ENCODE peak calls at places on chromosomes 16 and 17, in eight cellular contexts. One of them, this sample, is unnamed.

GRCh38 chr16:65890203-65890602 is 476.3 kb upstream of the CDH5 start:
- DNase-seq in heart right ventricle: no peak
- DNase-seq in testis: no peak
- DNase-seq in DND-41: no peak
- DNase-seq in K562: no peak
- DNase-seq in hepatocyte: no peak
- DNase-seq in fibroblast of the aortic adventitia: no peak
- DNase-seq in left ventricle myocardium inferior: no peak
- DNase-seq in this sample: no peak

GRCh38 chr17:69967910-69968411 is 107.1 kb upstream of the KCNJ16 start:
- DNase-seq in heart right ventricle: no peak
- DNase-seq in testis: no peak
- DNase-seq in DND-41: no peak
- DNase-seq in K562: no peak
- DNase-seq in hepatocyte: no peak
- DNase-seq in fibroblast of the aortic adventitia: peak
- DNase-seq in left ventricle myocardium inferior: no peak
- DNase-seq in this sample: no peak

GRCh38 chr17:31061678-31062077 is 33.1 kb upstream of the NF1 start:
- DNase-seq in heart right ventricle: no peak
- DNase-seq in testis: no peak
- DNase-seq in DND-41: peak
- DNase-seq in K562: no peak
- DNase-seq in hepatocyte: no peak
- DNase-seq in fibroblast of the aortic adventitia: no peak
- DNase-seq in left ventricle myocardium inferior: no peak
- DNase-seq in this sample: no peak

GRCh38 chr16:89052824-89053724 is 40.6 kb upstream of the ACSF3 start:
- DNase-seq in heart right ventricle: peak
- DNase-seq in testis: no peak
- DNase-seq in DND-41: no peak
- DNase-seq in K562: peak
- DNase-seq in hepatocyte: no peak
- DNase-seq in fibroblast of the aortic adventitia: peak
- DNase-seq in left ventricle myocardium inferior: no peak
- DNase-seq in this sample: no peak

GRCh38 chr17:47726796-47727703 is 6.0 kb upstream of the TBX21 start:
- DNase-seq in heart right ventricle: no peak
- DNase-seq in testis: no peak
- DNase-seq in DND-41: no peak
- DNase-seq in K562: no peak
- DNase-seq in hepatocyte: no peak
- DNase-seq in fibroblast of the aortic adventitia: no peak
- DNase-seq in left ventricle myocardium inferior: no peak
- DNase-seq in this sample: no peak

GRCh38 chr17:68835061-68835460 is 120.1 kb downstream of the ABCA8 start:
- DNase-seq in heart right ventricle: no peak
- DNase-seq in testis: no peak
- DNase-seq in DND-41: no peak
- DNase-seq in K562: no peak
- DNase-seq in hepatocyte: no peak
- DNase-seq in fibroblast of the aortic adventitia: no peak
- DNase-seq in left ventricle myocardium inferior: no peak
- DNase-seq in this sample: no peak

GRCh38 chr17:80513892-80514291 is 30.7 kb upstream of the RPTOR start:
- DNase-seq in heart right ventricle: no peak
- DNase-seq in testis: peak
- DNase-seq in DND-41: no peak
- DNase-seq in K562: no peak
- DNase-seq in hepatocyte: no peak
- DNase-seq in fibroblast of the aortic adventitia: peak
- DNase-seq in left ventricle myocardium inferior: no peak
- DNase-seq in this sample: no peak

GRCh38 chr17:50317121-50317520 is 28.8 kb upstream of the XYLT2 start:
- DNase-seq in heart right ventricle: no peak
- DNase-seq in testis: no peak
- DNase-seq in DND-41: no peak
- DNase-seq in K562: no peak
- DNase-seq in hepatocyte: no peak
- DNase-seq in fibroblast of the aortic adventitia: no peak
- DNase-seq in left ventricle myocardium inferior: no peak
- DNase-seq in this sample: no peak

GRCh38 chr17:8479431-8479947 is 43.8 kb downstream of the NDEL1 start:
- DNase-seq in heart right ventricle: peak
- DNase-seq in testis: peak
- DNase-seq in DND-41: no peak
- DNase-seq in K562: no peak
- DNase-seq in hepatocyte: no peak
- DNase-seq in fibroblast of the aortic adventitia: peak
- DNase-seq in left ventricle myocardium inferior: peak
- DNase-seq in this sample: no peak

GRCh38 chr16:31355701-31356100 is 725 bp downstream of the ITGAX start:
- DNase-seq in heart right ventricle: no peak
- DNase-seq in testis: no peak
- DNase-seq in DND-41: no peak
- DNase-seq in K562: no peak
- DNase-seq in hepatocyte: no peak
- DNase-seq in fibroblast of the aortic adventitia: no peak
- DNase-seq in left ventricle myocardium inferior: no peak
- DNase-seq in this sample: no peak

GRCh38 chr16:31360296-31360695 is 5.3 kb downstream of the ITGAX start:
- DNase-seq in heart right ventricle: no peak
- DNase-seq in testis: no peak
- DNase-seq in DND-41: no peak
- DNase-seq in K562: no peak
- DNase-seq in hepatocyte: no peak
- DNase-seq in fibroblast of the aortic adventitia: no peak
- DNase-seq in left ventricle myocardium inferior: no peak
- DNase-seq in this sample: no peak

GRCh38 chr16:31356566-31357323 is 1.8 kb downstream of the ITGAX start:
- DNase-seq in heart right ventricle: no peak
- DNase-seq in testis: no peak
- DNase-seq in DND-41: no peak
- DNase-seq in K562: no peak
- DNase-seq in hepatocyte: no peak
- DNase-seq in fibroblast of the aortic adventitia: no peak
- DNase-seq in left ventricle myocardium inferior: no peak
- DNase-seq in this sample: no peak

GRCh38 chr16:31354394-31355291 is at the start of gene ITGAX:
- DNase-seq in heart right ventricle: no peak
- DNase-seq in testis: peak
- DNase-seq in DND-41: peak
- DNase-seq in K562: peak
- DNase-seq in hepatocyte: peak
- DNase-seq in fibroblast of the aortic adventitia: peak
- DNase-seq in left ventricle myocardium inferior: peak
- DNase-seq in this sample: peak

GRCh38 chr16:31357324-31358156 is 2.6 kb downstream of the ITGAX start:
- DNase-seq in heart right ventricle: no peak
- DNase-seq in testis: no peak
- DNase-seq in DND-41: no peak
- DNase-seq in K562: no peak
- DNase-seq in hepatocyte: no peak
- DNase-seq in fibroblast of the aortic adventitia: no peak
- DNase-seq in left ventricle myocardium inferior: no peak
- DNase-seq in this sample: no peak
- TF ChIP-seq CTCF in heart right ventricle: no peak
- TF ChIP-seq CTCF in testis: no peak
- TF ChIP-seq CTCF in DND-41: peak
- TF ChIP-seq CTCF in K562: no peak
- TF ChIP-seq CTCF in hepatocyte: no peak
- TF ChIP-seq CTCF in fibroblast of the aortic adventitia: no peak
- TF ChIP-seq CTCF in left ventricle myocardium inferior: no peak
- TF ChIP-seq CTCF in this sample: peak

DNA sequence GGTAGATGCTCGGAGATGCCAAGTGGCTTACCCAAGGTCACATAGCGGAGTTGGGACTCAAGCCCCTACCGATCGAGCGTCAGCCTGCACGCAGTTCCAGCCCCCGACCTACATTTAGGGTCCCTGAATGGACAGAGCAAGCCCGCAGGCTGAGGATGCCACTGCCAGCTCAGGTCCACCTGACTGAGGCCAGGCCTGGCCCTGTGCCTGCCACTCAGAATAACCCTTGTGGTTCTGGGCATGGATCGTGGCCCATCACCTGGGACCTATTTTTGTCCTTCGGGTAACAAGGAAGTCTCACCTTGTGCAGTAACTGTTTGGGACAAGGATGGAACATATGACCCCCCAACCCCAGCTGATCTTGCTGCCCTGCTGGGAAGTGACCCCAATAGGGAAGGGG is 17.1 kb downstream of the CDH16 start:
- DNase-seq in heart right ventricle: no peak
- DNase-seq in testis: no peak
- DNase-seq in DND-41: no peak
- DNase-seq in K562: no peak
- DNase-seq in hepatocyte: no peak
- DNase-seq in fibroblast of the aortic adventitia: no peak
- DNase-seq in left ventricle myocardium inferior: peak
- DNase-seq in this sample: no peak
- H3K4me3 ChIP-seq in heart right ventricle: no peak
- H3K4me3 ChIP-seq in testis: no peak
- H3K4me3 ChIP-seq in DND-41: no peak
- H3K4me3 ChIP-seq in K562: no peak
- H3K4me3 ChIP-seq in hepatocyte: no peak
- H3K4me3 ChIP-seq in fibroblast of the aortic adventitia: no peak
- H3K4me3 ChIP-seq in left ventricle myocardium inferior: no peak
- H3K4me3 ChIP-seq in this sample: no peak

GRCh38 chr17:63523256-63523869 is at the start of gene KCNH6:
- DNase-seq in heart right ventricle: no peak
- DNase-seq in testis: no peak
- DNase-seq in DND-41: no peak
- DNase-seq in K562: no peak
- DNase-seq in hepatocyte: no peak
- DNase-seq in fibroblast of the aortic adventitia: no peak
- DNase-seq in left ventricle myocardium inferior: no peak
- DNase-seq in this sample: no peak
- TF ChIP-seq CTCF in heart right ventricle: no peak
- TF ChIP-seq CTCF in testis: no peak
- TF ChIP-seq CTCF in DND-41: peak
- TF ChIP-seq CTCF in K562: no peak
- TF ChIP-seq CTCF in hepatocyte: no peak
- TF ChIP-seq CTCF in fibroblast of the aortic adventitia: no peak
- TF ChIP-seq CTCF in left ventricle myocardium inferior: no peak
- TF ChIP-seq CTCF in this sample: no peak

GRCh38 chr16:29876186-29876577 is 13.2 kb upstream of the CDIPT start:
- DNase-seq in heart right ventricle: no peak
- DNase-seq in testis: no peak
- DNase-seq in DND-41: no peak
- DNase-seq in K562: peak
- DNase-seq in hepatocyte: no peak
- DNase-seq in fibroblast of the aortic adventitia: no peak
- DNase-seq in left ventricle myocardium inferior: no peak
- DNase-seq in this sample: no peak
- H3K4me3 ChIP-seq in heart right ventricle: peak
- H3K4me3 ChIP-seq in testis: peak
- H3K4me3 ChIP-seq in DND-41: no peak
- H3K4me3 ChIP-seq in K562: peak
- H3K4me3 ChIP-seq in hepatocyte: no peak
- H3K4me3 ChIP-seq in fibroblast of the aortic adventitia: peak
- H3K4me3 ChIP-seq in left ventricle myocardium inferior: peak
- H3K4me3 ChIP-seq in this sample: no peak

DNA sequence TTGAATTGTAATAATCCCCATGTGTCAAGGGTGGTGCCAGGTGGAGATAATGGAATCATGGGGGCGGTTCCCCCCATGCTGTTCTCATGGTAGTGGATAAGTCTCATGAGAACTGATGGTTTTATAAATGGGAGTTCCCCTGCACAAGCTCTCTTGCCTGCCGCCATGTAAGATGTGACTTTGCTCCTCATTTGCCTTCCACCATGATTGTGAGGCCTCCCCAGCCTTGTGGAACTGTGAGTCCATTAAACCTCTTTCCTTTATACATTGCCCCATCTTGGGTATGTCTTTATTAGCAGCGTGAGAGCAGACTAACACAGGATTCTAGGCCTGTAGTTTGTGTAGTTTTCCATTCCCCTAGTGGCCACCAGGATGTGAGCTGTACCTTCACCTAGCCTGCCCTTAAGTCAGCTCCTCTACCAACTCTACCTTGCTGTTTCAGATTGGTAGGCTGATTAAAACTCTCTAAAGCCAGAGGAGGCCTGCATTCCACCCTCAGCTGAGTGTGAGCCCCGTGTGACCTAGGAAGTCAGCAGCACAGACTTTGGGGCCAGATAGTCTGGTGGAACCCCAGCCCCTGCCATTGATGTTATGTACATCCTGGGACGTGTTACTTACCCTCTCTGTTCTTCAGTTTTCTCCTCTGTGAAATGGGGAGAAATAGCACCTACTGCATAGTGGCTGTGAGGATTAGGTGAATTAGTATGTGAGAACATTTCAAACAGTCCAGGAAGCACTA is 252.4 kb upstream of the CACNG5 start:
- DNase-seq in heart right ventricle: no peak
- DNase-seq in testis: no peak
- DNase-seq in DND-41: no peak
- DNase-seq in K562: no peak
- DNase-seq in hepatocyte: no peak
- DNase-seq in fibroblast of the aortic adventitia: no peak
- DNase-seq in left ventricle myocardium inferior: no peak
- DNase-seq in this sample: no peak
- TF ChIP-seq CTCF in heart right ventricle: no peak
- TF ChIP-seq CTCF in testis: no peak
- TF ChIP-seq CTCF in DND-41: no peak
- TF ChIP-seq CTCF in K562: no peak
- TF ChIP-seq CTCF in hepatocyte: no peak
- TF ChIP-seq CTCF in fibroblast of the aortic adventitia: no peak
- TF ChIP-seq CTCF in left ventricle myocardium inferior: no peak
- TF ChIP-seq CTCF in this sample: no peak

GRCh38 chr16:50694206-50694605 is 800 bp downstream of the NOD2 start:
- DNase-seq in heart right ventricle: no peak
- DNase-seq in testis: no peak
- DNase-seq in DND-41: no peak
- DNase-seq in K562: no peak
- DNase-seq in hepatocyte: no peak
- DNase-seq in fibroblast of the aortic adventitia: no peak
- DNase-seq in left ventricle myocardium inferior: no peak
- DNase-seq in this sample: peak
- H3K4me3 ChIP-seq in heart right ventricle: no peak
- H3K4me3 ChIP-seq in testis: no peak
- H3K4me3 ChIP-seq in DND-41: no peak
- H3K4me3 ChIP-seq in K562: no peak
- H3K4me3 ChIP-seq in hepatocyte: no peak
- H3K4me3 ChIP-seq in fibroblast of the aortic adventitia: no peak
- H3K4me3 ChIP-seq in left ventricle myocardium inferior: peak
- H3K4me3 ChIP-seq in this sample: peak

DNA sequence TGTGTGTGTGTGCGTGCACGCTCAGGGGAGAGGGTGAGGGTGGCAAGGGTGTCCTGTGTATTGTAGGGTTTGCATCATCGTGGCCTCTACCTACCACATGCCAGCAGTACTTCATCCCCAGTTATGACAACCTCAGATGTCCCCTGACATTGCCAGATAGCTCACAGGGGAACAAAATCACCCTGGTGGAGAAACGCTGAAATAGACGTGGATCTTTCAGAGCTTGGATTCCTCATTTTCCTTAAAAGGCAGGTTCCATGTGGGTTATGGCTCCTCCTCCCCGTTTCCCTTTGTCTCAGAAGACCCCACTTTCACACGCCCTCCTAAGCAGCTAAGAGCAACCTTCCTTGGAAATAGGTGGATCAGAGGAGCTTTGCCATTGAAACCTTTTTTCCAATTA is 75.2 kb upstream of the IRX3 start:
- DNase-seq in heart right ventricle: no peak
- DNase-seq in testis: no peak
- DNase-seq in DND-41: no peak
- DNase-seq in K562: no peak
- DNase-seq in hepatocyte: no peak
- DNase-seq in fibroblast of the aortic adventitia: no peak
- DNase-seq in left ventricle myocardium inferior: no peak
- DNase-seq in this sample: no peak
- TF ChIP-seq CTCF in heart right ventricle: no peak
- TF ChIP-seq CTCF in testis: no peak
- TF ChIP-seq CTCF in DND-41: no peak
- TF ChIP-seq CTCF in K562: no peak
- TF ChIP-seq CTCF in hepatocyte: no peak
- TF ChIP-seq CTCF in fibroblast of the aortic adventitia: no peak
- TF ChIP-seq CTCF in left ventricle myocardium inferior: no peak
- TF ChIP-seq CTCF in this sample: no peak